ENCODE peak calls at places on chromosomes 1 and 21, in seven cellular contexts. U, L, G, T, A, S and J are unnamed samples.

GRCh38 chr1:71881611-71882010 is 400.7 kb downstream of the NEGR1 start:
- DNase-seq in U (no peak), L (no peak), G (no peak), T (peak; percentile 71), A (no peak), S (no peak), J (peak; percentile 68)

GRCh38 chr1:58572691-58573090 is 4.4 kb downstream of the TACSTD2 start:
- DNase-seq in U (no peak), L (no peak), G (no peak), T (no peak), A (no peak), S (no peak), J (no peak)

GRCh38 chr1:38776466-38776865 is 83.1 kb downstream of the RRAGC start:
- DNase-seq in U (no peak), L (no peak), G (no peak), T (no peak), A (no peak), S (no peak), J (no peak)

GRCh38 chr1:29687601-29688244 is 451.4 kb downstream of the PTPRU start:
- DNase-seq in U (peak; percentile 80), L (no peak), G (no peak), T (peak; percentile 78), A (no peak), S (no peak), J (peak; percentile 66)

GRCh38 chr1:119136401-119136800 is 4.1 kb downstream of the WARS2 start:
- DNase-seq in U (no peak), L (no peak), G (no peak), T (peak; percentile 63), A (no peak), S (no peak), J (peak; percentile 47)

GRCh38 chr1:240027059-240027462 is 64.6 kb upstream of the FMN2 start:
- DNase-seq in U (peak; percentile 65), L (no peak), G (peak; percentile 71), T (peak; percentile 41), A (peak; percentile 9), S (peak; percentile 44), J (peak; percentile 12)

GRCh38 chr1:47963568-47963973 is 33.6 kb downstream of the TRABD2B start:
- DNase-seq in U (no peak), L (no peak), G (no peak), T (no peak), A (no peak), S (no peak), J (no peak)

GRCh38 chr1:59128784-59129227 is 168.1 kb upstream of the FGGY start:
- DNase-seq in U (no peak), L (no peak), G (peak; percentile 50), T (peak; percentile 95), A (no peak), S (peak; percentile 77), J (peak; percentile 93)

GRCh38 chr1:193614817-193615216 is 428.4 kb upstream of the B3GALT2 start:
- DNase-seq in U (no peak), L (peak; percentile 37), G (no peak), T (peak; percentile 60), A (no peak), S (peak; percentile 81), J (peak; percentile 44)

GRCh38 chr21:32611471-32611997 is 643 bp downstream of the CFAP298 start:
- DNase-seq in U (peak; percentile 57), L (no peak), G (peak; percentile 57), T (peak; percentile 44), A (no peak), S (peak; percentile 39), J (peak; percentile 10)

GRCh38 chr1:244603498-244603897 is 49.4 kb upstream of the DESI2 start:
- DNase-seq in U (peak; percentile 43), L (peak; percentile 13), G (peak; percentile 39), T (peak; percentile 16), A (peak; percentile 7), S (peak; percentile 36), J (no peak)

GRCh38 chr1:246638941-246639655 is 72.8 kb downstream of the CNST start:
- DNase-seq in U (no peak), L (no peak), G (no peak), T (no peak), A (no peak), S (no peak), J (no peak)

GRCh38 chr1:187264995-187265602 is 436.4 kb downstream of the PLA2G4A start:
- DNase-seq in U (peak; percentile 32), L (peak; percentile 50), G (peak; percentile 63), T (peak; percentile 65), A (peak; percentile 28), S (peak; percentile 70), J (peak; percentile 58)

GRCh38 chr1:225917536-225917935 is 6.5 kb downstream of the PYCR2 start:
- DNase-seq in U (no peak), L (no peak), G (no peak), T (peak; percentile 38), A (no peak), S (no peak), J (peak; percentile 31)

GRCh38 chr1:246462986-246463385 is 44.1 kb downstream of the SMYD3 start:
- DNase-seq in U (no peak), L (no peak), G (no peak), T (no peak), A (no peak), S (no peak), J (no peak)

GRCh38 chr1:154607084-154607747 is 770 bp downstream of the ADAR start:
- DNase-seq in U (peak; percentile 34), L (no peak), G (peak; percentile 63), T (peak; percentile 78), A (peak; percentile 16), S (peak; percentile 79), J (peak; percentile 74)

GRCh38 chr1:110196917-110197782 is 13.0 kb upstream of the KCNC4 start:
- DNase-seq in U (peak; percentile 89), L (peak; percentile 38), G (peak; percentile 70), T (no peak), A (peak; percentile 42), S (peak; percentile 34), J (no peak)

GRCh38 chr21:29114765-29115164 is 15.7 kb upstream of the MAP3K7CL start:
- DNase-seq in U (no peak), L (peak; percentile 21), G (peak; percentile 24), T (peak; percentile 92), A (no peak), S (no peak), J (peak; percentile 88)

GRCh38 chr1:53079251-53079650 is 17.2 kb downstream of the PODN start:
- DNase-seq in U (no peak), L (no peak), G (no peak), T (no peak), A (no peak), S (no peak), J (no peak)

GRCh38 chr21:36719614-36720013 is 20.7 kb downstream of the SIM2 start:
- DNase-seq in U (no peak), L (no peak), G (no peak), T (no peak), A (no peak), S (no peak), J (no peak)
- H3K27me3 ChIP-seq in U (peaks cover 71% of the 10 kb centered on the region), L (no peaks in the 10 kb centered on the region), G (peaks cover 39% of the 10 kb centered on the region), T (peaks cover 21% of the 10 kb centered on the region), A (no peaks in the 10 kb centered on the region), S (peaks cover 38% of the 10 kb centered on the region), J (peaks cover 20% of the 10 kb centered on the region)

GRCh38 chr1:1087351-1088035 is 13.4 kb upstream of the RNF223 start:
- DNase-seq in U (peak; percentile 18), L (no peak), G (no peak), T (no peak), A (no peak), S (no peak), J (no peak)
- H3K4me1 ChIP-seq in U (no peaks in the 10 kb centered on the region), L (no peaks in the 10 kb centered on the region), G (no peaks in the 10 kb centered on the region), T (no peaks in the 10 kb centered on the region), A (no peaks in the 10 kb centered on the region), S (no peaks in the 10 kb centered on the region), J (no peaks in the 10 kb centered on the region)

DNA sequence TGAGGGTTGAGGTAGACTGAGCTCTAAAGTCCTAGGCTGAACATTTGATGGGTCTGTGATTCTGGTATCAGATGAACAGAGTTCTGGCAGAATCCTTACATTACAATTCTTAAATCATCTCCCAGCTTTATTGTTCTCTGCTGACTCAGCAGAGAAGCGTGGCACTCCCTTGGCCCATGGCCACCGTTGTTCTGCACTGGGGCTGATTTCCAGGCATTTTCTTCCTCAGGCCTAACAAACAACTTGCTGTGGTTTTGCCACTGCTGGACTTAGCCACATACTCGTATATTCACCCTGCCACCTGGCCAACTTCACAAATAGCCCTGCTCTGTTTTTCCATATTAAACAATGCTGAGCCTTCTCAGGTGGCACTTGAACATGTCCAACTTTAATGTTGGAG is 223.2 kb downstream of the TNR start:
- DNase-seq in U (no peak), L (no peak), G (no peak), T (peak; percentile 49), A (no peak), S (peak; percentile 87), J (peak; percentile 37)
- H4K20me1 ChIP-seq in U (no peaks in the 10 kb centered on the region), L (no peaks in the 10 kb centered on the region), G (no peaks in the 10 kb centered on the region), T (no peaks in the 10 kb centered on the region), A (no peaks in the 10 kb centered on the region), S (no peaks in the 10 kb centered on the region), J (no peaks in the 10 kb centered on the region)

GRCh38 chr1:220306339-220306738 is 34.1 kb upstream of the RAB3GAP2 start:
- DNase-seq in U (no peak), L (no peak), G (no peak), T (no peak), A (no peak), S (no peak), J (no peak)
- H3K27me3 ChIP-seq in U (no peaks in the 10 kb centered on the region), L (no peaks in the 10 kb centered on the region), G (no peaks in the 10 kb centered on the region), T (no peaks in the 10 kb centered on the region), A (no peaks in the 10 kb centered on the region), S (peaks cover 3% of the 10 kb centered on the region), J (no peaks in the 10 kb centered on the region)

GRCh38 chr1:56543783-56544612 is 35.4 kb downstream of the PLPP3 start:
- DNase-seq in U (no peak), L (no peak), G (no peak), T (no peak), A (no peak), S (no peak), J (no peak)

GRCh38 chr1:56548566-56548965 is 30.8 kb downstream of the PLPP3 start:
- DNase-seq in U (no peak), L (no peak), G (no peak), T (no peak), A (no peak), S (no peak), J (no peak)

GRCh38 chr1:56547473-56547872 is 31.9 kb downstream of the PLPP3 start:
- DNase-seq in U (no peak), L (no peak), G (no peak), T (no peak), A (no peak), S (no peak), J (no peak)

GRCh38 chr1:56547977-56548376 is 31.4 kb downstream of the PLPP3 start:
- DNase-seq in U (no peak), L (no peak), G (no peak), T (no peak), A (peak; percentile 39), S (no peak), J (no peak)

GRCh38 chr1:56545711-56546110 is 33.7 kb downstream of the PLPP3 start:
- DNase-seq in U (no peak), L (no peak), G (no peak), T (no peak), A (no peak), S (no peak), J (no peak)
- H3K4me1 ChIP-seq in U (no peaks in the 10 kb centered on the region), L (peaks cover 5% of the 10 kb centered on the region), G (peaks cover 46% of the 10 kb centered on the region), T (peaks cover 2% of the 10 kb centered on the region), A (peaks cover 100% of the 10 kb centered on the region), S (no peaks in the 10 kb centered on the region), J (no peaks in the 10 kb centered on the region)

DNA sequence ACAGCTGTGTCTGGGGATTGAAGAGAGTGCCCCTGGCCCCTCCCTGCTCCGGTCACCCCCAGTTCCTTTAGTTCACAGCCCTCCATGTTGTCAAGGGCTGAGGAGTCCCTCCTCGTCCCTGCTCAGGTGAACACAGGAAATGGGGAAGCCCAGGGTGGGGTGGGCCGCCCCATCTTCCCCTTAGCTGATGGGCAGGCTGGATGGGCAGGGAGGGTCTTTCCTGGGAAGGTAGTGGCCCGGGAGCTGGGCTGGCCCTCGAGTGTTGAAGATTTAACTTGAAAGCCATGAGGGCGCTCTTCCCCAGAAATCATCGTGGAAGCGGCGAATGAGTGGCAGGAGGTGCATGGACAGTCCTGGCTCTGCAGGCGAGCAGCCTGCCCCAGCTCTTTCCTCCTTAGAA is 18.3 kb upstream of the NPHP4 start:
- DNase-seq in U (no peak), L (no peak), G (no peak), T (no peak), A (no peak), S (no peak), J (no peak)
- H4K20me1 ChIP-seq in U (no peaks in the 10 kb centered on the region), L (no peaks in the 10 kb centered on the region), G (no peaks in the 10 kb centered on the region), T (no peaks in the 10 kb centered on the region), A (no peaks in the 10 kb centered on the region), S (no peaks in the 10 kb centered on the region), J (no peaks in the 10 kb centered on the region)